ENCODE peak calls at places on chromosomes 4 and X, in eight cellular contexts. L, U, X, O, N, A, C and B are unnamed samples.

GRCh38 chrX:44904542-44905115 is 31.6 kb downstream of the KDM6A start:
- DNase-seq in L (no peak), U (no peak), X (no peak), O (no peak), N (no peak), A (no peak), C (no peak), B (no peak)

GRCh38 chr4:132383571-132384199 is 765.4 kb upstream of the PCDH10 start:
- DNase-seq in L (no peak), U (no peak), X (no peak), O (no peak), N (no peak), A (no peak), C (no peak), B (no peak)

GRCh38 chrX:17553451-17553850 is 178.5 kb downstream of the NHS start:
- DNase-seq in L (peak; percentile 11), U (no peak), X (no peak), O (no peak), N (no peak), A (no peak), C (no peak), B (no peak)

GRCh38 chrX:21959362-21960051 is 19.0 kb downstream of the SMS start:
- DNase-seq in L (no peak), U (no peak), X (no peak), O (no peak), N (no peak), A (no peak), C (no peak), B (no peak)

GRCh38 chr4:2888826-2889225 is 45.2 kb downstream of the ADD1 start:
- DNase-seq in L (no peak), U (no peak), X (no peak), O (no peak), N (no peak), A (no peak), C (no peak), B (no peak)

GRCh38 chr4:164700471-164700870 is 53.5 kb upstream of the SMIM31 start:
- DNase-seq in L (no peak), U (peak; percentile 60), X (peak; percentile 28), O (no peak), N (no peak), A (no peak), C (no peak), B (no peak)

GRCh38 chr4:57612279-57612678 is 502.1 kb upstream of the IGFBP7 start:
- DNase-seq in L (no peak), U (no peak), X (no peak), O (no peak), N (no peak), A (no peak), C (no peak), B (no peak)

GRCh38 chr4:20474119-20474518 is 222.4 kb downstream of the SLIT2 start:
- DNase-seq in L (no peak), U (no peak), X (no peak), O (no peak), N (no peak), A (no peak), C (no peak), B (no peak)

GRCh38 chrX:1108451-1109445 is 103.7 kb downstream of the CRLF2 start:
- DNase-seq in L (no peak), U (no peak), X (no peak), O (no peak), N (no peak), A (no peak), C (no peak), B (no peak)

GRCh38 chr4:22434895-22435294 is 81.0 kb downstream of the ADGRA3 start:
- DNase-seq in L (no peak), U (no peak), X (peak; percentile 59), O (no peak), N (no peak), A (no peak), C (no peak), B (peak; percentile 34)

GRCh38 chr4:6263541-6264540 is 5.8 kb upstream of the WFS1 start:
- DNase-seq in L (no peak), U (peak; percentile 71), X (peak; percentile 60), O (peak; percentile 62), N (no peak), A (peak; percentile 40), C (no peak), B (no peak)

GRCh38 chr4:182306792-182307507 is 63.7 kb downstream of the TENM3 start:
- DNase-seq in L (no peak), U (no peak), X (no peak), O (no peak), N (no peak), A (no peak), C (no peak), B (no peak)

GRCh38 chr4:147014946-147015345 is 69.3 kb upstream of the TTC29 start:
- DNase-seq in L (no peak), U (no peak), X (no peak), O (no peak), N (no peak), A (no peak), C (no peak), B (no peak)

GRCh38 chrX:75155454-75155829 is 641 bp downstream of the ABCB7 start:
- DNase-seq in L (no peak), U (no peak), X (no peak), O (no peak), N (no peak), A (no peak), C (no peak), B (no peak)

GRCh38 chr4:94338681-94339351 is 3.8 kb downstream of the HPGDS start:
- DNase-seq in L (no peak), U (no peak), X (no peak), O (no peak), N (no peak), A (no peak), C (no peak), B (no peak)

GRCh38 chr4:173524218-173525117 is 5.6 kb downstream of the HAND2 start:
- DNase-seq in L (no peak), U (no peak), X (no peak), O (no peak), N (no peak), A (peak; percentile 33), C (no peak), B (no peak)

GRCh38 chr4:126627255-126627654 is 1005.5 kb upstream of the INTU start:
- DNase-seq in L (no peak), U (no peak), X (no peak), O (no peak), N (no peak), A (no peak), C (no peak), B (no peak)

GRCh38 chr4:133151301-133151680 is 2.2 kb downstream of the PCDH10 start:
- DNase-seq in L (no peak), U (peak; percentile 76), X (no peak), O (no peak), N (no peak), A (peak; percentile 62), C (no peak), B (no peak)

GRCh38 chr4:147760695-147761094 is 28.8 kb downstream of the ARHGAP10 start:
- DNase-seq in L (no peak), U (no peak), X (no peak), O (no peak), N (peak; percentile 43), A (no peak), C (no peak), B (no peak)

GRCh38 chr4:8188743-8189550 is 10.1 kb upstream of the SH3TC1 start:
- DNase-seq in L (no peak), U (peak; percentile 89), X (no peak), O (peak; percentile 82), N (peak; percentile 87), A (peak; percentile 88), C (no peak), B (no peak)

GRCh38 chr4:102169345-102169744 is 175.9 kb downstream of the SLC39A8 start:
- DNase-seq in L (no peak), U (no peak), X (no peak), O (no peak), N (no peak), A (no peak), C (no peak), B (no peak)

GRCh38 chrX:48493890-48494364 is 14.9 kb upstream of the PORCN start:
- DNase-seq in L (no peak), U (no peak), X (peak; percentile 55), O (no peak), N (no peak), A (no peak), C (no peak), B (no peak)
- TF ChIP-seq CTCF in L (no peak), U (peak; percentile 11), X (peak; percentile 83), O (no peak), N (peak; percentile 39), A (peak; percentile 22), C (no peak), B (peak; percentile 45)

DNA sequence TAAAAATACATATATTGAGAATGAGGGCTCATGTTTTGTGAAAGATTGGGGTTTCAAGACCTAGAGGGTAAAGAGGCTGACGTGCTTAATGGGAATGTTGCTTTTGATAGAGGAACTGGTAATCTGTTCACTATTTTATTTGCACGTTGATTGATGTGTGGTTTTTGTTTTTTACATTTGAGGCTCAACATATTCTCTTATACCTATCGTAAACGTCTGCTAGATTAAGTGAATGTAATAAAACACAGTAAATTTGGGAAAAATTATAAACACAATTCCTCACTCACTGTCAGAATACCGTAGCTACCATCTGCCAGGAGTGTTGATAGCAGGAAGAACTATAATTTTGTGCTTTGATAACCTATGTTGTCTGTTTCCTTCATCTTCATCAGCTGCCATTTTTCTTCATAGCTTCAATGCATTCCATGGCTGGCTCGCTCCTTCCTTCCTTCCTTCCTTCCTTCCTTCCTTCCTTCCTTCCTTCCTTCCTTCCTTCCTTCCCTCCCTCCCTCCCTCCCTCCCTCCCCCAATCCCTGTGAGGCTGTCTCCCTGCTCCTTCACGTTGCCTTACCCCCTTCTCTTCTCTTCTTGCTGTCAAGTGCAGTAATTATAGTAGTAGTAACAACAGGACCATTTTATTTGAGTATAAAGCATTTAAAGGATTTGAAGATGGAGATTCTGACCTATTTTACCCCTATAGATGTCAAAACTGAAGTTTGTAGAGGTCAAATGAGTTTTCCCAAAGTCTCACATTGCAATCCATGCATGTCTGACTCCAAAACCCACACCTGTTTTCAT is 20.3 kb downstream of the KIT start:
- DNase-seq in L (no peak), U (no peak), X (no peak), O (no peak), N (no peak), A (no peak), C (no peak), B (no peak)
- H3K4me3 ChIP-seq in L (no peak overlapping the region), U (no peak overlapping the region), X (no peak overlapping the region), O (no peak overlapping the region), N (no peak overlapping the region), A (no peak overlapping the region), C (no peak overlapping the region), B (no peak overlapping the region)

GRCh38 chr4:128940966-128941365 is 131.5 kb downstream of the JADE1 start:
- DNase-seq in L (no peak), U (no peak), X (no peak), O (no peak), N (no peak), A (no peak), C (no peak), B (no peak)
- H3K9me3 ChIP-seq in L (no peaks in the 10 kb centered on the region), U (peaks cover 15% of the 10 kb centered on the region), X (no peaks in the 10 kb centered on the region), O (peaks cover 6% of the 10 kb centered on the region), N (peaks cover 23% of the 10 kb centered on the region), A (no peaks in the 10 kb centered on the region), C (no peaks in the 10 kb centered on the region), B (no peaks in the 10 kb centered on the region)

DNA sequence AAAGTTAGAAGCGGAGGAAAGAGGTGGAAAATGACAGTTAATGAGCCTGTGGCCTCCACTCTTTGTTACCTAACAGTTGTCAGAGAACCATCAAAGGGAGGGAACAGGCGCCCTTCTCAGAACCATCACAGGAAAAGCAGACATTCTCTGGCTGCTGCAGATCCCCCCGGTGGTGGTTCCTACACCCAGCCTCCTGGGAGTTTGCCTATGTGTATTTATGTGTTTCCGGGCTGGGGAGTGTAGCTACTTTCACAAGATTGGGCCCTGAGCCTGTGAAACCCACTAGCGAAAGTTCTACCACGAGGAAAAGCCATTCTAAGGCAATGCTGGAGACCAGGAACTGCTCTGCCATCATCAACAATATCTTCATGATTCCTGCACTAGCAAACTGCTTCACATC is 52.7 kb upstream of the BCOR start:
- DNase-seq in L (no peak), U (no peak), X (no peak), O (no peak), N (no peak), A (no peak), C (no peak), B (no peak)
- TF ChIP-seq CTCF in L (no peak), U (no peak), X (no peak), O (no peak), N (no peak), A (no peak), C (no peak), B (peak; percentile 38)